ENCODE peak calls at places on chromosomes 1 and 21, in six cellular contexts. V is HepG2, F is GM12891, K is H1, C is K562, I is GM12878. H is an unnamed sample.
A peak's percentile ranks its signal among the peaks of the same experiment; 100 is the strongest.

GRCh38 chr21:31526040-31526439 is 133.5 kb upstream of the SOD1 start:
- DNase-seq in V (no peak), K (no peak), F (no peak), I (no peak), C (no peak), H (no peak)

GRCh38 chr1:197675475-197676324 is 99.6 kb downstream of the DENND1B start:
- DNase-seq in C (peak; percentile 61), I (no peak), F (no peak), V (no peak), K (no peak), H (no peak)

GRCh38 chr1:207173396-207173795 is 69.4 kb downstream of the C4BPA start:
- DNase-seq in K (no peak), V (no peak), F (no peak), C (no peak), I (no peak), H (no peak)

GRCh38 chr1:25692560-25692959 is 76.0 kb downstream of the MAN1C1 start:
- DNase-seq in C (peak; percentile 52), K (peak; percentile 72), V (no peak), I (no peak), F (no peak), H (no peak)

GRCh38 chr1:18326171-18326950 is 154.4 kb upstream of the KLHDC7A start:
- DNase-seq in C (no peak), V (no peak), K (no peak), I (no peak), F (no peak), H (no peak)

GRCh38 chr1:33626801-33627200 is 154.4 kb downstream of the ZSCAN20 start:
- DNase-seq in F (no peak), I (no peak), V (no peak), K (no peak), C (no peak), H (no peak)

GRCh38 chr1:17632541-17633193 is 93.2 kb downstream of the ARHGEF10L start:
- DNase-seq in V (no peak), C (no peak), I (no peak), K (no peak), F (no peak), H (no peak)

GRCh38 chr1:212142883-212143530 is 107.5 kb downstream of the DTL start:
- DNase-seq in K (no peak), I (no peak), C (no peak), F (no peak), V (no peak), H (no peak)

GRCh38 chr1:8602471-8603219 is 214.8 kb downstream of the RERE start:
- DNase-seq in V (no peak), F (no peak), C (no peak), K (no peak), I (no peak), H (no peak)

GRCh38 chr1:118688891-118689290 is 299.3 kb downstream of the TBX15 start:
- DNase-seq in I (no peak), V (no peak), F (no peak), K (no peak), C (no peak), H (no peak)

GRCh38 chr1:181119076-181119989 is 30.8 kb downstream of the IER5 start:
- DNase-seq in F (no peak), C (no peak), I (no peak), K (no peak), V (no peak), H (no peak)

GRCh38 chr1:75159154-75159553 is 25.0 kb downstream of the LHX8 start:
- DNase-seq in I (no peak), V (no peak), K (no peak), C (no peak), F (no peak), H (no peak)

GRCh38 chr1:171699526-171699925 is 42.3 kb downstream of the VAMP4 start:
- DNase-seq in C (no peak), I (no peak), K (no peak), V (no peak), F (no peak), H (no peak)

GRCh38 chr1:116031299-116031698 is 55.0 kb downstream of the SLC22A15 start:
- DNase-seq in V (no peak), C (no peak), K (no peak), F (no peak), I (no peak), H (no peak)

GRCh38 chr1:77468556-77468955 is 186.7 kb downstream of the AK5 start:
- DNase-seq in V (no peak), F (no peak), I (no peak), K (no peak), C (no peak), H (no peak)

GRCh38 chr1:154990276-154990675 is 3.1 kb upstream of the LENEP start:
- DNase-seq in I (no peak), C (no peak), K (no peak), V (no peak), F (no peak), H (no peak)

GRCh38 chr1:154992721-154993571 is 440 bp upstream of the LENEP start:
- DNase-seq in K (peak; percentile 58), C (peak; percentile 88), I (no peak), V (no peak), F (no peak), H (no peak)

GRCh38 chr1:154996966-154997701 is 3.7 kb downstream of the LENEP start:
- DNase-seq in V (no peak), F (no peak), I (no peak), K (no peak), C (no peak), H (no peak)

GRCh38 chr1:154994269-154994977 is 1.0 kb downstream of the LENEP start:
- DNase-seq in C (peak; percentile 45), V (no peak), K (no peak), I (no peak), F (no peak), H (no peak)

GRCh38 chr1:154993572-154994268 is at the start of gene LENEP:
- DNase-seq in K (no peak), I (no peak), C (no peak), V (no peak), F (no peak), H (no peak)
- TF ChIP-seq POLR2AphosphoS5 in K (peak; percentile 59), I (no peak), C (peak; percentile 9), V (no peak), F (no peak), H (peak; percentile 27)

GRCh38 chr1:154557248-154557938 is 1.1 kb downstream of the UBE2Q1 start:
- DNase-seq in F (no peak), K (no peak), V (no peak), C (no peak), I (no peak), H (no peak)

GRCh38 chr1:154559496-154559950 is 1.1 kb upstream of the UBE2Q1 start:
- DNase-seq in V (peak; percentile 85), K (peak; percentile 89), I (peak; percentile 61), C (peak; percentile 92), F (peak; percentile 57), H (peak; percentile 50)

GRCh38 chr1:154556422-154556821 is 2.0 kb downstream of the UBE2Q1 start:
- DNase-seq in V (no peak), F (no peak), C (no peak), I (no peak), K (no peak), H (no peak)

GRCh38 chr1:154557939-154558609 is 388 bp downstream of the UBE2Q1 start:
- DNase-seq in V (no peak), I (no peak), K (peak; percentile 50), C (peak; percentile 42), F (no peak), H (no peak)

DNA sequence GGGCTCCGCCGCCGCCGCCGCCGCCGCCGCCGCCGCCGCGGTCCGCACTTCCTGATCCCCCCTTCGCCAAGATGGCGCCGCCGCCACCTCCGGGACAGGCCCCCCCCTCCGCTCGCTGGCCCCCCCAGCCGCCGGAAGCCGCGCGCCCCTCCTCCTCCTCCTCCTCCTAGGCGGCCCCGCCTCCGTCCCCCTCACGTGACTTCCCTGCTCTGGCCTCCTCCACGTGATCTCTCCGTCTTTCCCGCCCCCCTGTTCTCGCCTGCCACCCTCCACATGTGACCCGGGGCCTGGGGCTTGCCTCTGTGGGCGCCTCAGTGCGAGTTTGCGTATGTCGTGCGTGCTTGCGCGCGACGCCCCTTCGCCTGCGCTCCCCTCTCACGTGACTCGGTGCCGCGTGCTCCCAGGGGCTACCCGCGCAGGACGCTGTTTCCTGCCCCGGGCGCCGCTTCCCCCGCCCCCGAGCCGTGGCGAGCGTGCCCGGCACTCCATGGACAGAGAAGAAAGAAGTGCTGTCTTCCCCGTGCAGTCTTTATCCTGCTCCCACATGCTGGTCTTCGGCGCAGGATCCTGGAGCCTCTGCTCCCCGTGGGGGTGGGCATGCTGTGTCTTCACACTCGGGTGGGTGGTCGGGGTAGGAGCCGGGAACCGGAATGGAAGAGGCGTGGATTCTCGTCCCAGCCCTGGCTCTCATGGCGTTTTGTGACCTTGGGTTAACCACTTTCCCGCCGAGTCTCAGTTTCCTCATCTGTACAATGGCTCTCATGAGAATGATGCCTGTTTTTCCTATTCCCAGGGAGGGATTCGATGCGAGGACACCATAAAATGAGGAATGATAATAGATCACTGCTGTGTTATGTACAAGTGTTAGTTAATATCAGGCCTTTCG is at the start of gene UBE2Q1:
- DNase-seq in V (peak; percentile 96), C (peak; percentile 98), I (peak; percentile 97), F (peak; percentile 96), K (peak; percentile 94), H (peak; percentile 92)
- TF ChIP-seq POLR2A in V (peak; percentile 65), C (peak; percentile 80), I (peak; percentile 77), F (peak; percentile 56), K (no peak), H (peak; percentile 56)

GRCh38 chr1:46517010-46517600 is 27.5 kb downstream of the DMBX1 start:
- DNase-seq in I (no peak), C (peak; percentile 77), K (peak; percentile 72), V (no peak), F (no peak), H (no peak)
- TF ChIP-seq TAF1 in I (no peak), C (no peak), K (peak; percentile 28), V (no peak), F (no peak), H (no peak)

GRCh38 chr1:53121319-53122172 is 20.9 kb downstream of the SLC1A7 start:
- DNase-seq in I (no peak), V (peak; percentile 83), F (no peak), K (no peak), C (no peak), H (no peak)

GRCh38 chr1:53122847-53123461 is 19.5 kb downstream of the SLC1A7 start:
- DNase-seq in F (no peak), I (no peak), C (no peak), V (no peak), K (no peak), H (no peak)

GRCh38 chr1:53125122-53125521 is 17.3 kb downstream of the SLC1A7 start:
- DNase-seq in I (no peak), K (no peak), F (no peak), V (no peak), C (no peak), H (no peak)

GRCh38 chr1:53122194-53122846 is 20.1 kb downstream of the SLC1A7 start:
- DNase-seq in I (no peak), C (no peak), K (no peak), V (no peak), F (no peak), H (no peak)

DNA sequence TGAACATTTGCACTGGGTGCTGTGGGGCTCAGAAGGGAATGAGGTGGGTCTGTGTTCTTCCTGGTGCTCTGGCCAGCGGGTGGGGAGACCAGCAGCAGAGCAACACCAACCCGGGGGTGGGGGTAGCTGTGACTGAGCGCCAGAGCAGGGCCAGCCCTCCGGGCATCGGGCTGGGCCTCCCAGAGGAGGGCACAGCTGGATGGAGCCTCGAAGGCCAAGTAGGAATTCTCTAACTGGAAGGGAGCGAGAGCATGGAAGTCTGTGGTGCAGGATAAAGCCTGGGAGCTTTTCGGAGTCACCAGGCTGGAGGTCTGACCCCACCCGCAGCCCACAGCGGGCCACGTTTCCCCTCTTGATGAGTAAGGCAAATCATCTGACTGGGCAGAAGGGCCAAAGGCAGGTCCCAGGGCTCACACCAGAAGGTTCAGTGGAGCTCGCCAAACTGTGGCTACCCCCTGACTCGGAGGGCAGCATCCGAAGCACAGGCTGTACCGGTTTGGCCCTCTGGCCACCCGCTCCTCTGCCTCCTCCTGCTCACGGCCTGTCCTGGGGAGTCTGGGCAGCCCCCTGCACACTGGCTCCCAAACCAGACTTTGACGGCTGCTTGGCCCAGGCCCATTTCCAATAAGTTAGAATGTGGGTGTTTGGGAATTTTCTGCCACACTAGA is 18.8 kb downstream of the SLC1A7 start:
- DNase-seq in K (no peak), V (no peak), F (no peak), I (no peak), C (no peak), H (no peak)
- TF ChIP-seq POLR2AphosphoS5 in K (no peak), V (no peak), F (no peak), I (no peak), C (no peak), H (no peak)

H was measured in GM12892.